ENCODE peak calls at places on chromosome 13, in seven cellular contexts. E is fibroblast of lung; D is body of pancreas; U is stomach; F is AG04450; A is CD4-positive, alpha-beta T cell; G is Panc1. O is an unnamed sample.

GRCh38 chr13:48571121-48571901 is 38.4 kb upstream of the RCBTB2 start:
- DNase-seq in D (no peak), G (no peak), U (no peak), E (peak), A (no peak), F (peak), O (no peak)

GRCh38 chr13:48563611-48564010 is 30.7 kb upstream of the RCBTB2 start:
- DNase-seq in U (no peak), E (no peak), F (no peak), G (no peak), A (no peak), D (no peak), O (no peak)

GRCh38 chr13:42873081-42873480 is 91.7 kb downstream of the FAM216B start:
- DNase-seq in F (no peak), A (no peak), G (no peak), U (no peak), D (no peak), E (no peak), O (no peak)

GRCh38 chr13:74289861-74290260 is 155.7 kb upstream of the KLF12 start:
- DNase-seq in U (no peak), G (no peak), F (no peak), D (no peak), E (no peak), A (no peak), O (peak)

GRCh38 chr13:25874907-25875306 is 176.9 kb downstream of the SHISA2 start:
- DNase-seq in E (no peak), U (no peak), A (peak), D (no peak), F (no peak), G (no peak), O (peak)

GRCh38 chr13:76336889-76337844 is 549.0 kb downstream of the KCTD12 start:
- DNase-seq in D (no peak), G (no peak), E (no peak), A (no peak), U (no peak), F (no peak), O (no peak)

GRCh38 chr13:27338816-27339215 is 68.2 kb downstream of the RASL11A start:
- DNase-seq in U (no peak), A (no peak), F (no peak), G (no peak), D (no peak), E (no peak), O (peak)

GRCh38 chr13:32228330-32229041 is 86.7 kb downstream of the ZAR1L start:
- DNase-seq in D (peak), G (no peak), E (peak), F (peak), U (no peak), A (no peak), O (no peak)

GRCh38 chr13:79775830-79776229 is 294.9 kb downstream of the NDFIP2 start:
- DNase-seq in G (peak), U (peak), E (peak), F (peak), A (no peak), D (peak), O (peak)

GRCh38 chr13:50524540-50524939 is 319.0 kb downstream of the DLEU7 start:
- DNase-seq in G (no peak), E (no peak), F (no peak), D (no peak), U (no peak), A (no peak), O (no peak)

GRCh38 chr13:57672168-57672567 is 40.6 kb downstream of the PCDH17 start:
- DNase-seq in G (no peak), D (no peak), E (no peak), F (no peak), U (no peak), A (no peak), O (no peak)

GRCh38 chr13:93238711-93239110 is 12.1 kb downstream of the GPC6 start:
- DNase-seq in D (no peak), F (no peak), U (no peak), G (no peak), A (no peak), E (no peak), O (no peak)

GRCh38 chr13:46593403-46593802 is 40.4 kb downstream of the LRCH1 start:
- DNase-seq in F (no peak), D (no peak), A (peak), U (no peak), G (no peak), E (no peak), O (no peak)

GRCh38 chr13:98494769-98495168 is 82.1 kb downstream of the STK24 start:
- DNase-seq in E (no peak), U (no peak), G (no peak), D (no peak), F (no peak), A (no peak), O (no peak)
- H3K27ac ChIP-seq in E (no peak), U (peak), G (no peak), D (no peak), F (no peak), A (no peak), O (no peak)

DNA sequence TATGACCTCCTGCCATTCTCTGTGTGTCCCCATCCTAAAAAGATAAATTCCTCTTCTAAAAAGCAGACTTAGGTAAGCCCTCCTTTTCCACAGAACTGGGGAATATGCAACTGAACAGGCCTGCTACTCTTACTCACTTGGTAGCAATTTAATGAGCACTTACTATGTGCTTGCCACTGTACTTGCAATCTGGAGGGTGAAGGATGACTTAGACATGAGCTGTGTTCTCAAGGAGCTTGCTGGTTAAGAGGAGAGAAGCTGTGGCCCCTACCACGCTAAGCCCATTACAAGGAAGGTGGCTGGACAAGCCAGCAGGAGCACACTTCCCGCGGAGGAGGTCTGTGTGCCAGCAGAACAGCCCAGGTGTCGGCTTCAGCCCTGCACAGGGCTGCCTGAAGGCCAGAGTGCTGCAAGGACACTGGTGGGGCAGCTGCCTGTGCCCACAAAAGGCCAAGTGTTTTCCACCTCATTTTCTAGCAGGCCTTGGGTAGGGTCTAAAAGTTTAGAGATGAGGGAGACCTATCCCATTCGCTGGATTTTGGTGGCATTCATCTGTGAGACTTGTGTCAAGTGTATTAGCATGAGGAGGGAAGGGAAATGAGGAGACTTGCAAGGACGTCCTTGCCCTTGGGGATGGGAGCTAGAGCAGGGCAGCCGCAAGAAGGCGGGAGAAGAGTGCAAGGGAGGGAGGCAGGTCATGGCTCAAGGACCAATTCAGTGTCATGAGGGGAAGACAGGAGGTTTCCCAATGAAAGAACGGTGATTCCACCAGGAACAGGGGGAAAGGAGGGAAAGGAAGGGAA is 52.0 kb downstream of the COL4A1 start:
- DNase-seq in U (no peak), E (no peak), F (no peak), G (no peak), D (no peak), A (no peak), O (no peak)
- H3K27ac ChIP-seq in U (peak), E (peak), F (peak), G (no peak), D (no peak), A (no peak), O (peak)

GRCh38 chr13:100738176-100738855 is 63.7 kb upstream of the TMTC4 start:
- DNase-seq in D (no peak), F (no peak), A (no peak), E (no peak), U (no peak), G (no peak), O (peak)

GRCh38 chr13:100728201-100728600 is 53.6 kb upstream of the TMTC4 start:
- DNase-seq in E (no peak), F (no peak), D (no peak), U (no peak), A (no peak), G (no peak), O (no peak)

GRCh38 chr13:100734194-100734720 is 59.7 kb upstream of the TMTC4 start:
- DNase-seq in E (no peak), U (no peak), G (no peak), F (no peak), D (peak), A (no peak), O (no peak)

GRCh38 chr13:100735494-100735893 is 60.9 kb upstream of the TMTC4 start:
- DNase-seq in A (no peak), U (no peak), E (no peak), G (no peak), F (no peak), D (no peak), O (no peak)

GRCh38 chr13:100733261-100733660 is 58.7 kb upstream of the TMTC4 start:
- DNase-seq in E (no peak), U (no peak), A (no peak), D (no peak), G (no peak), F (no peak), O (no peak)
- H3K27ac ChIP-seq in E (no peak), U (no peak), A (no peak), D (no peak), G (no peak), F (no peak), O (no peak)

GRCh38 chr13:98144501-98145350 is 1.8 kb downstream of the FARP1 start:
- DNase-seq in G (no peak), A (no peak), D (peak), F (peak), E (peak), U (no peak), O (peak)

GRCh38 chr13:98143157-98143553 is 261 bp downstream of the FARP1 start:
- DNase-seq in U (no peak), G (no peak), F (no peak), E (no peak), D (no peak), A (no peak), O (peak)

GRCh38 chr13:98142427-98143156 is at the start of gene FARP1:
- DNase-seq in G (no peak), A (peak), F (no peak), D (peak), E (peak), U (peak), O (peak)

GRCh38 chr13:98141938-98142426 is 912 bp upstream of the FARP1 start:
- DNase-seq in A (no peak), G (no peak), U (peak), E (no peak), F (no peak), D (peak), O (no peak)

GRCh38 chr13:98143601-98144500 is 957 bp downstream of the FARP1 start:
- DNase-seq in E (peak), G (no peak), A (no peak), F (no peak), U (no peak), D (peak), O (peak)
- H3K27ac ChIP-seq in E (peak), G (peak), A (no peak), F (peak), U (peak), D (peak), O (peak)

GRCh38 chr13:102011539-102011938 is 390.3 kb downstream of the FGF14 start:
- DNase-seq in U (no peak), G (no peak), D (no peak), F (no peak), A (no peak), E (no peak), O (no peak)

GRCh38 chr13:102017248-102017647 is 384.6 kb downstream of the FGF14 start:
- DNase-seq in G (no peak), U (no peak), E (no peak), A (no peak), D (no peak), F (no peak), O (no peak)

GRCh38 chr13:102012299-102013293 is 389.3 kb downstream of the FGF14 start:
- DNase-seq in U (no peak), A (no peak), E (no peak), F (no peak), G (no peak), D (no peak), O (no peak)
- H3K27ac ChIP-seq in U (peak), A (no peak), E (no peak), F (no peak), G (no peak), D (no peak), O (no peak)

DNA sequence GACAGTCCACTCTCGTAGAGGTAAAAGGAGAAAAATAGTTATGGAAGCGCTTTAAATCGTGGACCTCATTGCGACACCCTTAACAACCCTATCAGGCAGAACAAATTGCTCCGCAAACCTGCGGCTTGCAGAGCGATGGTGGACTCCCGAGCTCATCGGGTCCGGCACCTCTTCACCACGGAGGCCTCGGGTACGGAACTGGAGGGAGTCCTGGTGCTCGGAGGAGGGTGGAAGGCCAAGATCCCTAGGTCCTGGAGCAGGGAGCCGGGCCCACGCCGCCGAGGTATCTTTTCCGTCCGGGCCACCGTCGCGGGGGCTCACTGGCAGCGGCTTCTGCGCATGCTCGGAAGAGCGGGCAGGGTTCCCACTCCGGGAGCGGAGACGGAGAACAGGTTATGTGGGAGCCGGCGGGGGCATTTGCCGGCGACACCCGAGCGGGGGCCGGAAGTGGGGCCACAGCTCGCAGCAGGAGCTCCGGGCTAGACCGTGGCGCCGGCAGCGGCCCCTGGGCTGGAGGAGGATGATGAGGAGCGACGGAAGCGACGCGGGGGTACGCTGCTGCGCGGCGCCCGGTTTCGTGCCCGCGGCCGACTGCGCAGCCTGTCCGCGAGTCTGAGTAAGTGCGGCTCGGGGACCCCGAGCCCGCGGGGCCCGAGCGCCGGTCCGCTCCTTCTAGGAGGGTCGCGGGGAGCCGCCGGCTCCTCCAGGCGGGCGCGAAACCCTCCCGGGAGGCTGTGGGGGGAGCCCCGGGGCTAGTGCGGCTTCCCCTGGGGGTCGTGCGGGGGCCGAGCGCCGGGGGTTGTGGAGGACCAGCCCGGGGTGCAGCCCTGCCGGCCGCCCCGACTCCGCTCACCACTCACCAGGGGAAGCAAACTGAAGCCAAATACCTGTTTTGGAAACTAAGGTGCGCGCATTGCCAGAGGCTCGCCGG is at the start of gene ABHD13:
- DNase-seq in U (peak), F (peak), E (peak), G (peak), D (peak), A (peak), O (peak)
- H3K27ac ChIP-seq in U (peak), F (peak), E (peak), G (peak), D (peak), A (peak), O (peak)

GRCh38 chr13:23753523-23753922 is 135.7 kb downstream of the MIPEP start:
- DNase-seq in A (no peak), U (no peak), E (peak), D (no peak), F (no peak), G (no peak), O (no peak)
- H3K27ac ChIP-seq in A (no peak), U (no peak), E (peak), D (no peak), F (peak), G (no peak), O (no peak)

GRCh38 chr13:106851251-106851650 is 283.3 kb upstream of the ARGLU1 start:
- DNase-seq in F (no peak), U (no peak), E (peak), G (no peak), D (no peak), A (no peak), O (peak)
- H3K27ac ChIP-seq in F (no peak), U (no peak), E (no peak), G (no peak), D (no peak), A (no peak), O (no peak)